ENCODE peak calls at places on chromosomes 11 and 22, in six cellular contexts. One of them, this sample, is unnamed.

GRCh38 chr11:129731316-129731715 is 84.3 kb upstream of the TMEM45B start:
- DNase-seq in body of pancreas: no peak
- DNase-seq in stomach: no peak
- DNase-seq in Peyer's patch: no peak
- DNase-seq in esophagus squamous epithelium: no peak
- DNase-seq in heart left ventricle: no peak
- DNase-seq in this sample: no peak

GRCh38 chr22:23219317-23219716 is 39.0 kb downstream of the BCR start:
- DNase-seq in heart left ventricle: no peak
- DNase-seq in stomach: no peak
- DNase-seq in Peyer's patch: peak; percentile 43
- DNase-seq in esophagus squamous epithelium: no peak
- DNase-seq in body of pancreas: no peak
- DNase-seq in this sample: no peak

GRCh38 chr11:46315783-46316563 is 31.3 kb upstream of the DGKZ start:
- DNase-seq in esophagus squamous epithelium: no peak
- DNase-seq in heart left ventricle: peak; percentile 53
- DNase-seq in body of pancreas: peak; percentile 89
- DNase-seq in stomach: peak; percentile 80
- DNase-seq in Peyer's patch: peak; percentile 39
- DNase-seq in this sample: no peak

GRCh38 chr11:133306019-133306418 is 226.3 kb downstream of the OPCML start:
- DNase-seq in stomach: no peak
- DNase-seq in heart left ventricle: no peak
- DNase-seq in esophagus squamous epithelium: no peak
- DNase-seq in body of pancreas: no peak
- DNase-seq in Peyer's patch: no peak
- DNase-seq in this sample: peak; percentile 17

GRCh38 chr11:10725114-10725906 is 25.7 kb upstream of the CTR9 start:
- DNase-seq in Peyer's patch: no peak
- DNase-seq in stomach: no peak
- DNase-seq in esophagus squamous epithelium: no peak
- DNase-seq in heart left ventricle: no peak
- DNase-seq in body of pancreas: no peak
- DNase-seq in this sample: peak; percentile 97

GRCh38 chr22:47408409-47408808 is 646.0 kb downstream of the TBC1D22A start:
- DNase-seq in heart left ventricle: no peak
- DNase-seq in esophagus squamous epithelium: no peak
- DNase-seq in body of pancreas: no peak
- DNase-seq in stomach: no peak
- DNase-seq in Peyer's patch: no peak
- DNase-seq in this sample: no peak

GRCh38 chr11:79220171-79220570 is 220.7 kb downstream of the TENM4 start:
- DNase-seq in heart left ventricle: no peak
- DNase-seq in stomach: no peak
- DNase-seq in body of pancreas: no peak
- DNase-seq in esophagus squamous epithelium: no peak
- DNase-seq in Peyer's patch: no peak
- DNase-seq in this sample: no peak

GRCh38 chr11:126129681-126130671 is 67.3 kb upstream of the CDON start:
- DNase-seq in esophagus squamous epithelium: no peak
- DNase-seq in Peyer's patch: no peak
- DNase-seq in heart left ventricle: no peak
- DNase-seq in stomach: no peak
- DNase-seq in body of pancreas: no peak
- DNase-seq in this sample: peak; percentile 39

GRCh38 chr22:41075946-41076345 is 16.4 kb upstream of the EP300 start:
- DNase-seq in body of pancreas: no peak
- DNase-seq in esophagus squamous epithelium: no peak
- DNase-seq in stomach: no peak
- DNase-seq in Peyer's patch: no peak
- DNase-seq in heart left ventricle: no peak
- DNase-seq in this sample: no peak

DNA sequence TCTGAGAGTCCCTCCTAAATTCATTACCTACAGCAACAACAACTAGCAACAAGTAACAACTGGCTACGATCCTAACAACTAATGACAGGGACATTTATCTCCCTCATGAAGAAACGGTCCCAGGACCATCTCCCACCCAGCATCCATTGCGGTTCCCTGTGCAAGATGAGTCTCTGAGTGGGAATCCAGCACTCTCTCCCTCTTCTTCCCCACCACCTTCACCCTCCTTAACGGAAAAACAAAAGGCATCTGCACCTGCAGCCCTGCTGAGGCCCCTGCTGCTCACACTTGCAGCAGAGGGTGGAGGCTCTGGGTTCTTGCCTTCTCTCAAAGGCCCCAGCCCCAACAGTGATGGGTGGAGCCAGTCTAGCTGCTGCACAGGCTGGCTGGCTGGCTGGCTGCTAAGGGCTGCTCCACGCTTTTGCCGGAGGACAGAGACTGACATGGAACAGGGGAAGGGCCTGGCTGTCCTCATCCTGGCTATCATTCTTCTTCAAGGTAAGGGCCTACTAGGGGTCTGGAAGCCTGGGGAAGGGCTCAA is at the start of gene CD3G:
- DNase-seq in heart left ventricle: no peak
- DNase-seq in Peyer's patch: no peak
- DNase-seq in body of pancreas: no peak
- DNase-seq in esophagus squamous epithelium: no peak
- DNase-seq in stomach: peak; percentile 26
- DNase-seq in this sample: no peak
- TF ChIP-seq POLR2A in heart left ventricle: no peak
- TF ChIP-seq POLR2A in Peyer's patch: peak; percentile 37
- TF ChIP-seq POLR2A in body of pancreas: no peak
- TF ChIP-seq POLR2A in esophagus squamous epithelium: peak; percentile 50
- TF ChIP-seq POLR2A in stomach: no peak
- TF ChIP-seq POLR2A in this sample: no peak

GRCh38 chr11:78022397-78023396 is at the start of gene KCTD14:
- DNase-seq in esophagus squamous epithelium: no peak
- DNase-seq in stomach: peak; percentile 75
- DNase-seq in heart left ventricle: no peak
- DNase-seq in body of pancreas: peak; percentile 87
- DNase-seq in Peyer's patch: peak; percentile 73
- DNase-seq in this sample: no peak
- TF ChIP-seq POLR2A in esophagus squamous epithelium: peak; percentile 21
- TF ChIP-seq POLR2A in stomach: no peak
- TF ChIP-seq POLR2A in heart left ventricle: no peak
- TF ChIP-seq POLR2A in body of pancreas: peak; percentile 89
- TF ChIP-seq POLR2A in Peyer's patch: peak; percentile 53
- TF ChIP-seq POLR2A in this sample: no peak

GRCh38 chr11:66113132-66113856 is 43.2 kb downstream of the PACS1 start:
- DNase-seq in esophagus squamous epithelium: no peak
- DNase-seq in Peyer's patch: no peak
- DNase-seq in stomach: no peak
- DNase-seq in body of pancreas: no peak
- DNase-seq in heart left ventricle: no peak
- DNase-seq in this sample: no peak
- TF ChIP-seq POLR2A in esophagus squamous epithelium: no peak
- TF ChIP-seq POLR2A in Peyer's patch: no peak
- TF ChIP-seq POLR2A in stomach: no peak
- TF ChIP-seq POLR2A in body of pancreas: no peak
- TF ChIP-seq POLR2A in heart left ventricle: no peak
- TF ChIP-seq POLR2A in this sample: no peak

GRCh38 chr22:24806663-24807001 is 621 bp downstream of the SGSM1 start:
- DNase-seq in Peyer's patch: no peak
- DNase-seq in body of pancreas: no peak
- DNase-seq in heart left ventricle: no peak
- DNase-seq in esophagus squamous epithelium: no peak
- DNase-seq in stomach: no peak
- DNase-seq in this sample: no peak

GRCh38 chr22:24809331-24809730 is 3.3 kb downstream of the SGSM1 start:
- DNase-seq in stomach: peak; percentile 61
- DNase-seq in body of pancreas: peak; percentile 42
- DNase-seq in Peyer's patch: no peak
- DNase-seq in esophagus squamous epithelium: no peak
- DNase-seq in heart left ventricle: no peak
- DNase-seq in this sample: no peak

GRCh38 chr22:24803064-24803542 is 2.9 kb upstream of the SGSM1 start:
- DNase-seq in Peyer's patch: peak; percentile 72
- DNase-seq in esophagus squamous epithelium: no peak
- DNase-seq in heart left ventricle: peak; percentile 37
- DNase-seq in body of pancreas: peak; percentile 66
- DNase-seq in stomach: peak; percentile 65
- DNase-seq in this sample: peak; percentile 36

GRCh38 chr22:24807284-24807950 is 1.4 kb downstream of the SGSM1 start:
- DNase-seq in body of pancreas: peak; percentile 39
- DNase-seq in Peyer's patch: no peak
- DNase-seq in esophagus squamous epithelium: no peak
- DNase-seq in heart left ventricle: peak; percentile 45
- DNase-seq in stomach: no peak
- DNase-seq in this sample: no peak

DNA sequence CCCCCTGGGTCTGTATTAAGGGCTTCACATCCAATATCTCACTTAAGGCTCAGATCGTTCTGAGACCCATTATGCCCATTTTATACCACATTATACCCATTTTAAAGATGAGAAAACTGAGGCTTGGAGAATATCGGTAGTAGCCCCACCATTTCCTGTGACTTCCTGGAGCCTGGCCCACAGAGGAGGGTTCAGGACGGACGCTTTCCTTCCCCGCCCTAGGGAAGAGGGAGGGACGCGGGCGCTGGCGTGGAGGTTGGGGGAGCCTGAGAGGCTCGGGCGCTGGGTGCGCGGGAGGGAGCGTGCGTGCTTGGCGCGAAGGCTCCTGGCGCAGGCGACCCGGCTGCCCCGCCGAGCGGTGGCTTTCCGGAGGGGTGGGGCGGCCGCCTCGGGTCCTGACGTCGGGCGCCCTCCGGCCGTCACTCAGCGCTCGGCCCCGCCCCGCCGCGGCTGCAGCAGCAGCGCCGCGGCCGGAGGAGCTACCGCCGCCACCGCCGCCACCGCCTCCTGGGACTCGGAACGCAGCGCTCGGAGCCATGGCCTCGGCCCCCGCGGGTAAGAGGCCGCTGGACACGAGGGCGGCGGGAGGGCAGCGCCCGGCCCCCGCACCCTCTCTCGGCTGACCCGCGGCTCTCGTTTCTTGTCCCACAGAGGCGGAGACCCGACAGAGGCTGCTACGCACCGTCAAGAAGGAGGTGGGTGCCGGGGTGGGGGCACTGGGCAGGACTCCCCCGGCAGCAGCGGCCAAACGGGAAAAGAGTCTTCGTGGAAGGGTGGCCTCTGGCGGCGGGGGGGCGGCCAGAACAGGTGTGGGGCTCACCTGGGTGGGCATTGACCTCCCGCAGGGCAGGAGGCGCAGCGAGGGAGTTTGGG is at the start of gene SGSM1:
- DNase-seq in Peyer's patch: peak; percentile 89
- DNase-seq in body of pancreas: peak; percentile 89
- DNase-seq in heart left ventricle: peak; percentile 87
- DNase-seq in esophagus squamous epithelium: no peak
- DNase-seq in stomach: peak; percentile 89
- DNase-seq in this sample: peak; percentile 30
- TF ChIP-seq POLR2A in Peyer's patch: no peak
- TF ChIP-seq POLR2A in body of pancreas: peak; percentile 59
- TF ChIP-seq POLR2A in heart left ventricle: peak; percentile 76
- TF ChIP-seq POLR2A in esophagus squamous epithelium: peak; percentile 32
- TF ChIP-seq POLR2A in stomach: no peak
- TF ChIP-seq POLR2A in this sample: no peak

GRCh38 chr11:64269380-64270234 is 14.9 kb downstream of the BAD start:
- DNase-seq in body of pancreas: peak; percentile 99
- DNase-seq in heart left ventricle: peak; percentile 99
- DNase-seq in Peyer's patch: peak; percentile 98
- DNase-seq in stomach: peak; percentile 98
- DNase-seq in esophagus squamous epithelium: peak; percentile 83
- DNase-seq in this sample: peak; percentile 100

GRCh38 chr11:64275031-64275800 is 9.2 kb downstream of the BAD start:
- DNase-seq in body of pancreas: no peak
- DNase-seq in stomach: no peak
- DNase-seq in esophagus squamous epithelium: no peak
- DNase-seq in heart left ventricle: no peak
- DNase-seq in Peyer's patch: no peak
- DNase-seq in this sample: no peak

GRCh38 chr11:64268028-64268686 is 16.3 kb downstream of the BAD start:
- DNase-seq in esophagus squamous epithelium: no peak
- DNase-seq in heart left ventricle: peak; percentile 54
- DNase-seq in body of pancreas: no peak
- DNase-seq in stomach: no peak
- DNase-seq in Peyer's patch: no peak
- DNase-seq in this sample: no peak

GRCh38 chr11:64268687-64269379 is 15.6 kb downstream of the BAD start:
- DNase-seq in body of pancreas: peak; percentile 83
- DNase-seq in heart left ventricle: peak; percentile 68
- DNase-seq in esophagus squamous epithelium: no peak
- DNase-seq in Peyer's patch: peak; percentile 81
- DNase-seq in stomach: peak; percentile 69
- DNase-seq in this sample: peak; percentile 73

DNA sequence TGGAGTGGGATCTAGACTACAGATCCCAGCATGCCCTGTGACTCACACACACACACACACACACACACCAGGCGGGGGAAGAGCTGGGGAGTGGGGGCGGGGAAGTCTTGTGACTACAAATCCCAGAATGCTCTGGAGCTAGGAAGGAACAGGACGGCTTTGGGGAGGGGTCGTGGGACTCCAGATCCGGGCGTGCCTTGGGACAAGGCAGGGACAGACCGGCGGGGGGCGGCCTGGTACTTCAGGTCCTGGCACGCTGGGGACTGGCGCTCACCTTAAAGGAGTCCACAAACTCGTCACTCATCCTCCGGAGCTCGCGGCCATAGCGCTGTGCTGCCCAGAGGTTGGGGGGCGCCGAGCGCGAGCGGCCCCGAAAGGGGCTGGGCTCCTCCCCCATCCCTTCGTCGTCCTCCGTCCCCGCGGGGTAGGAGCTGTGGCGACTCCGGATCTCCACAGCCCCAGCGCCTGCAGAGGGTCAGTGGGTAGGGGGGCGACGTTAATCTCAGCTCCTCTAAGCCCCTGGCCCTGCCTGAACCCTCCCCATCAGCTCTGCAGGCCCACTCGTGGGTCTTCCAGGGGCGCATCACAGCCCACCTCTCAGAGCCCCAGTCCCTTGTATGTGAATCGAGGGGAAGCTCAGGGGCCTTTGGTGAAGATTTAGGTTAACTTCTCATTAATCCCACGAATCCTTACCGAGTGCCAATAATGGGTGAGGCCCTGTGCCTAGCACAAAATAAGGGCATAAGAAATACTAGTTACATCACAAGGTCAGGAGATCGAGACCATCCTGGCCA is 12.9 kb downstream of the BAD start:
- DNase-seq in heart left ventricle: peak; percentile 95
- DNase-seq in body of pancreas: peak; percentile 95
- DNase-seq in esophagus squamous epithelium: peak; percentile 86
- DNase-seq in stomach: peak; percentile 92
- DNase-seq in Peyer's patch: peak; percentile 90
- DNase-seq in this sample: peak; percentile 97
- TF ChIP-seq POLR2A in heart left ventricle: peak; percentile 63
- TF ChIP-seq POLR2A in body of pancreas: peak; percentile 67
- TF ChIP-seq POLR2A in esophagus squamous epithelium: peak; percentile 36
- TF ChIP-seq POLR2A in stomach: no peak
- TF ChIP-seq POLR2A in Peyer's patch: peak; percentile 38
- TF ChIP-seq POLR2A in this sample: no peak

DNA sequence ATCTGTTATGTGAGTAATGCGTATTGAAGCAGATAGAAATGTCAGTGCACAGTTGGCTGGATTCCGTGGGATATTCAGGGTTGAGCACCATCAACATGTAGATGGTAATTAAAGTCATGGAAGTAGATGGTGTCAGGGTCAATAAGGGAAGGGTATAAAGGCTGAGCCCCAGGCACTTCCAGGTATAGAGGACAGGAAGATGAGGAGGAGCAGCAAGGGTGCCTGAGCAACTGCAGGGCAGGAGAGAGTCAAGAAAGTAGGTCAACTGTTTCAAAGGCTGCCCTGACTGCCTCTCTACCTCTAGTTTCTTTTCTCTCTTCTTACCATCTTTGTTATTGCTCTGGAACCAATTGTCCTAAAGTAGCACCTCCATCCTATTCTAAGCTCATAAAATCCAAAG is 85.9 kb downstream of the MICAL2 start:
- DNase-seq in body of pancreas: no peak
- DNase-seq in stomach: no peak
- DNase-seq in Peyer's patch: no peak
- DNase-seq in esophagus squamous epithelium: no peak
- DNase-seq in heart left ventricle: no peak
- DNase-seq in this sample: no peak
- TF ChIP-seq POLR2A in body of pancreas: no peak
- TF ChIP-seq POLR2A in stomach: no peak
- TF ChIP-seq POLR2A in Peyer's patch: no peak
- TF ChIP-seq POLR2A in esophagus squamous epithelium: peak; percentile 8
- TF ChIP-seq POLR2A in heart left ventricle: no peak
- TF ChIP-seq POLR2A in this sample: no peak